ENCODE peak calls at places on chromosomes 13 and 19, in six cellular contexts. L, E, A, K, B and Y are unnamed samples.
A peak's percentile ranks its signal among the peaks of the same experiment; 100 is the strongest.

GRCh38 chr13:70483599-70484276 is 375.5 kb upstream of the KLHL1 start:
- DNase-seq in E (no peak), A (no peak), K (no peak), L (no peak), B (no peak), Y (no peak)

GRCh38 chr19:31348416-31349159 is 648 bp downstream of the TSHZ3 start:
- DNase-seq in E (no peak), L (no peak), A (no peak), B (peak; percentile 31), K (no peak), Y (no peak)

GRCh38 chr13:36753176-36753575 is 65.8 kb upstream of the RFXAP start:
- DNase-seq in E (no peak), B (no peak), K (no peak), A (no peak), L (no peak), Y (no peak)

GRCh38 chr19:43625918-43626579 is 6.6 kb upstream of the ZNF428 start:
- DNase-seq in A (no peak), B (no peak), K (peak; percentile 53), L (no peak), E (no peak), Y (no peak)

GRCh38 chr19:33296473-33297060 is 5.8 kb downstream of the CEBPA start:
- DNase-seq in B (no peak), L (no peak), K (no peak), E (peak; percentile 46), A (no peak), Y (peak; percentile 59)

GRCh38 chr19:29775575-29775900 is 36.3 kb upstream of the CCNE1 start:
- DNase-seq in B (no peak), K (no peak), L (no peak), E (no peak), A (no peak), Y (no peak)

GRCh38 chr19:47754206-47755064 is 9.1 kb downstream of the NOP53 start:
- DNase-seq in B (no peak), K (no peak), A (no peak), L (no peak), E (no peak), Y (no peak)

GRCh38 chr19:15417699-15418098 is 1.1 kb downstream of the AKAP8L start:
- DNase-seq in B (no peak), A (no peak), K (peak; percentile 19), L (no peak), E (no peak), Y (no peak)

GRCh38 chr13:111622051-111622531 is 301.6 kb downstream of the TEX29 start:
- DNase-seq in B (no peak), A (no peak), L (no peak), E (no peak), K (no peak), Y (no peak)

GRCh38 chr19:42254083-42254849 is 662 bp downstream of the ERF start:
- DNase-seq in K (peak; percentile 60), E (peak; percentile 86), L (no peak), A (peak; percentile 73), B (peak; percentile 83), Y (no peak)

GRCh38 chr13:84951128-84951527 is 848.1 kb downstream of the SLITRK6 start:
- DNase-seq in E (no peak), K (peak; percentile 41), L (no peak), B (no peak), A (no peak), Y (no peak)

GRCh38 chr13:40352385-40352778 is 314.1 kb downstream of the FOXO1 start:
- DNase-seq in L (no peak), E (no peak), K (no peak), B (no peak), A (peak; percentile 83), Y (no peak)

GRCh38 chr19:49436381-49437017 is 4.8 kb downstream of the SLC17A7 start:
- DNase-seq in L (no peak), A (no peak), E (no peak), B (no peak), K (peak; percentile 38), Y (no peak)

GRCh38 chr13:21034602-21035190 is 26.7 kb downstream of the LATS2 start:
- DNase-seq in K (no peak), A (peak; percentile 23), E (no peak), L (peak; percentile 41), B (peak; percentile 50), Y (no peak)

GRCh38 chr13:105796081-105796480 is 739.4 kb downstream of the EFNB2 start:
- DNase-seq in K (no peak), L (no peak), B (no peak), E (no peak), A (no peak), Y (no peak)

GRCh38 chr13:90613076-90613795 is 734.3 kb upstream of the MIR17HG start:
- DNase-seq in E (no peak), A (no peak), K (no peak), L (no peak), B (no peak), Y (no peak)

GRCh38 chr13:74335370-74335769 is 201.2 kb upstream of the KLF12 start:
- DNase-seq in E (no peak), K (no peak), A (no peak), B (no peak), L (no peak), Y (no peak)

GRCh38 chr19:12936582-12936981 is 1.8 kb upstream of the CALR start:
- DNase-seq in K (no peak), A (no peak), L (no peak), E (no peak), B (no peak), Y (no peak)

GRCh38 chr13:23505007-23505406 is 65.2 kb upstream of the TNFRSF19 start:
- DNase-seq in A (no peak), K (no peak), B (peak; percentile 29), E (no peak), L (peak; percentile 65), Y (peak; percentile 45)

GRCh38 chr13:50951366-50951765 is 41.8 kb downstream of the RNASEH2B start:
- DNase-seq in A (no peak), L (no peak), B (no peak), K (no peak), E (no peak), Y (no peak)

GRCh38 chr13:42064259-42064658 is 15.8 kb downstream of the DGKH start:
- DNase-seq in L (peak; percentile 96), E (no peak), B (no peak), A (no peak), K (no peak), Y (peak; percentile 43)

GRCh38 chr19:33815410-33816340 is 19.0 kb downstream of the KCTD15 start:
- DNase-seq in A (peak; percentile 8), L (peak; percentile 53), B (no peak), E (no peak), K (no peak), Y (peak; percentile 9)

GRCh38 chr13:21475115-21475514 is 16.0 kb upstream of the ZDHHC20 start:
- DNase-seq in B (no peak), L (no peak), K (no peak), E (no peak), A (no peak), Y (no peak)

GRCh38 chr19:18401580-18402112 is 4.2 kb upstream of the LRRC25 start:
- DNase-seq in L (peak; percentile 62), A (peak; percentile 72), B (peak; percentile 66), K (no peak), E (peak; percentile 84), Y (peak; percentile 58)
- TF ChIP-seq CTCF in L (peak; percentile 72), A (no peak), B (peak; percentile 26), K (peak; percentile 42), E (no peak), Y (peak; percentile 57)

DNA sequence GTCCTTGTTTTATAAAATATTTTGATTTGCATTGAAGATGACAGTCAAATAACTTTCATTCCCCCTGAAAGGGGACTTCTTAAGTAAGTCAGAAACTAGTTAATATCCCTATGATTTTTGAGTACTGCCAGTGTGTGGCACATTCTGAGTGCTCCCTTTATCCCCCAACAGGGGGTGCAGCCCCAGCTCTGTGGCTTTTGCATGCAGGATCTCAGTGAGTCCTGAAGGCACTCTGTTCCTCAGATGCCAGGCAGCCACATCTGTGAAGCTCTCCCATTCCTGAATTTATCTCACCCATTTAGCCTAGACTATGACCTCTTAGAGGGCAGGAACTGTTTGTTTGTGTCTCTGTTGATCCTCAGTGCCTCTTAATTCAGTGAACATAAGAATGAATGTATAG is 123.1 kb downstream of the CDK8 start:
- DNase-seq in E (no peak), K (peak; percentile 3), L (peak; percentile 3), B (no peak), A (no peak), Y (peak; percentile 30)
- TF ChIP-seq CTCF in E (no peak), K (no peak), L (peak; percentile 70), B (peak; percentile 27), A (no peak), Y (peak; percentile 75)

GRCh38 chr19:40265763-40266099 is 19.4 kb downstream of the AKT2 start:
- DNase-seq in B (no peak), E (no peak), L (no peak), K (no peak), A (no peak), Y (no peak)

GRCh38 chr19:40266912-40267600 is 18.1 kb downstream of the AKT2 start:
- DNase-seq in K (no peak), E (no peak), A (no peak), B (no peak), L (no peak), Y (no peak)

GRCh38 chr19:40267601-40267997 is 17.5 kb downstream of the AKT2 start:
- DNase-seq in E (no peak), L (no peak), A (no peak), B (no peak), K (no peak), Y (no peak)

GRCh38 chr19:40265055-40265762 is 19.9 kb downstream of the AKT2 start:
- DNase-seq in B (no peak), K (no peak), E (no peak), L (no peak), A (no peak), Y (no peak)

DNA sequence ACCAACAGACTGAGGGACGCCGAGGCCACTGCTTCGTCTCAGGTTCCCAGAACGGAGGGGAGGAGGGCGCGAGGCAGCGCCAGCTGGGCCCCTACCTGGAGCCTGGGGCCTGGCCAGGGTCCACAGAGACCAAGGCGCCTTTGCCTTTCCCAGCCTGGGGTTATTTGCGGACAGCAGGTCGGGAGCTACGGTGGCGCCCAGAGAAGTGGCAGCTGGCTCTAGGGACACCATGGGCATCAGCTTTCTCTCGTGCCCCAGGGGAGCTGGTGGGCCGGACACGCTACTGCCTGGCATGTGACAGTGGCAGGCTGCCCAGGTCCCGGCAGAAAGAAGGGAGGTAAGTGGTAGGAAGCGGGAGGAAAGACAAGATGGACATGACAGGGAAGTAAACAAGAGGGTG is 19.0 kb downstream of the AKT2 start:
- DNase-seq in E (no peak), L (no peak), A (peak; percentile 80), K (no peak), B (peak; percentile 69), Y (no peak)
- TF ChIP-seq CTCF in E (no peak), L (no peak), A (no peak), K (no peak), B (no peak), Y (no peak)

GRCh38 chr19:19517235-19517619 is 1.2 kb downstream of the NDUFA13 start:
- DNase-seq in E (no peak), B (no peak), A (no peak), L (no peak), K (no peak), Y (no peak)

GRCh38 chr19:19515764-19516519 is at the start of gene NDUFA13:
- DNase-seq in B (peak; percentile 94), A (peak; percentile 91), L (peak; percentile 91), E (peak; percentile 93), K (peak; percentile 87), Y (peak; percentile 87)

GRCh38 chr19:19514215-19514633 is 1.1 kb downstream of the TSSK6 start:
- DNase-seq in B (peak; percentile 85), K (no peak), E (peak; percentile 64), L (peak; percentile 14), A (peak; percentile 69), Y (no peak)

GRCh38 chr19:19513671-19514070 is 1.7 kb downstream of the TSSK6 start:
- DNase-seq in L (no peak), A (no peak), K (no peak), B (no peak), E (peak; percentile 46), Y (no peak)

GRCh38 chr19:19514881-19515763 is at the start of gene TSSK6:
- DNase-seq in B (no peak), K (peak; percentile 69), E (peak; percentile 67), L (no peak), A (no peak), Y (no peak)
- TF ChIP-seq CTCF in B (no peak), K (no peak), E (no peak), L (no peak), A (no peak), Y (peak; percentile 50)